ENCODE peak calls at places on chromosomes 3 and 15, in eight cellular contexts. D is ovary, Y is fibroblast of lung, V is tibial nerve, W is cardiac muscle cell, Z is mammary epithelial cell, Q is esophagus squamous epithelium, K is stomach. X is an unnamed sample. For H3K36me3 and H3K9me3, the result is how much of the 10 kb centered on the place peaks cover.

GRCh38 chr15:100204211-100204610 is 137.6 kb downstream of the ADAMTS17 start:
- DNase-seq in W (no peak), Y (no peak), D (no peak), Z (no peak), Q (no peak), V (no peak), K (no peak), X (no peak)

GRCh38 chr3:171175840-171176239 is 149.3 kb upstream of the SLC2A2 start:
- DNase-seq in Z (no peak), Y (no peak), W (no peak), D (no peak), K (no peak), Q (no peak), V (no peak), X (no peak)

GRCh38 chr3:134366221-134366927 is 7.9 kb downstream of the AMOTL2 start:
- DNase-seq in Y (no peak), K (peak), Q (no peak), Z (no peak), V (no peak), W (no peak), D (no peak), X (peak)

GRCh38 chr3:161551697-161552096 is 55.1 kb downstream of the OTOL1 start:
- DNase-seq in K (no peak), Z (no peak), V (no peak), Q (no peak), W (no peak), Y (no peak), D (no peak), X (no peak)

GRCh38 chr3:130537609-130538304 is 20.8 kb downstream of the COL6A6 start:
- DNase-seq in Q (no peak), V (no peak), Y (no peak), Z (no peak), K (no peak), W (no peak), D (no peak), X (no peak)

GRCh38 chr3:62737449-62737848 is 137.8 kb downstream of the CADPS start:
- DNase-seq in D (no peak), Z (no peak), Y (no peak), Q (no peak), V (no peak), W (no peak), K (no peak), X (no peak)

GRCh38 chr3:65963787-65964707 is 74.7 kb downstream of the MAGI1 start:
- DNase-seq in W (no peak), K (no peak), D (no peak), Y (peak), Q (no peak), Z (peak), V (no peak), X (peak)

GRCh38 chr3:108208831-108209230 is 13.4 kb downstream of the IFT57 start:
- DNase-seq in K (no peak), V (no peak), W (no peak), Q (no peak), Y (no peak), D (no peak), Z (peak), X (no peak)

GRCh38 chr15:73852507-73852906 is 20.9 kb upstream of the TBC1D21 start:
- DNase-seq in Y (no peak), D (no peak), Z (no peak), V (no peak), W (no peak), Q (no peak), K (no peak), X (no peak)

GRCh38 chr15:22979699-22980188 is 424 bp downstream of the CYFIP1 start:
- DNase-seq in K (no peak), Z (peak), Q (no peak), D (peak), W (peak), V (no peak), Y (peak), X (no peak)

GRCh38 chr3:160340351-160340750 is 58.7 kb downstream of the IFT80 start:
- DNase-seq in V (no peak), D (no peak), Q (no peak), W (no peak), K (no peak), Y (no peak), Z (no peak), X (no peak)

GRCh38 chr15:73054417-73054963 is 2.2 kb downstream of the NEO1 start:
- DNase-seq in Z (no peak), W (no peak), V (no peak), Q (no peak), K (no peak), Y (no peak), D (no peak), X (no peak)

GRCh38 chr15:70278644-70279043 is 180.9 kb upstream of the TLE3 start:
- DNase-seq in Y (no peak), Q (no peak), Z (no peak), D (no peak), V (no peak), K (no peak), W (no peak), X (no peak)

GRCh38 chr3:50542177-50543034 is 25.1 kb downstream of the C3orf18 start:
- DNase-seq in K (peak), W (peak), V (peak), Y (peak), D (peak), Q (no peak), Z (peak), X (peak)

GRCh38 chr3:99645277-99646106 is 7.1 kb downstream of the COL8A1 start:
- DNase-seq in Z (peak), Q (no peak), W (peak), D (no peak), K (no peak), Y (peak), V (no peak), X (no peak)

GRCh38 chr3:13419356-13420050 is 619 bp downstream of the NUP210 start:
- DNase-seq in D (peak), W (peak), Y (peak), Z (no peak), V (no peak), Q (no peak), K (peak), X (no peak)

GRCh38 chr3:39318311-39318710 is 11.2 kb upstream of the CCR8 start:
- DNase-seq in W (no peak), Y (no peak), V (no peak), Z (no peak), Q (no peak), K (no peak), D (no peak), X (no peak)

GRCh38 chr3:127959041-127959440 is 44.0 kb downstream of the KBTBD12 start:
- DNase-seq in V (no peak), Y (no peak), W (no peak), Q (no peak), D (no peak), K (no peak), Z (peak), X (no peak)

GRCh38 chr3:22414239-22414638 is 663.2 kb upstream of the ZNF385D start:
- DNase-seq in K (no peak), D (no peak), Z (no peak), W (no peak), V (no peak), Q (no peak), Y (no peak), X (no peak)

GRCh38 chr15:73284073-73284472 is 84.7 kb downstream of the HCN4 start:
- DNase-seq in K (no peak), Z (no peak), Y (peak), W (no peak), Q (no peak), D (no peak), V (no peak), X (no peak)

GRCh38 chr3:31725568-31725967 is 192.8 kb downstream of the STT3B start:
- DNase-seq in Z (no peak), Y (no peak), V (no peak), K (no peak), D (no peak), Q (no peak), W (no peak), X (no peak)

GRCh38 chr3:31724681-31725080 is 192.0 kb downstream of the STT3B start:
- DNase-seq in D (no peak), Q (no peak), W (no peak), V (no peak), K (no peak), Z (peak), Y (peak), X (no peak)

GRCh38 chr3:31724144-31724543 is 191.4 kb downstream of the STT3B start:
- DNase-seq in D (no peak), Q (no peak), Y (no peak), W (no peak), K (no peak), V (no peak), Z (no peak), X (no peak)

GRCh38 chr3:31729082-31729481 is 196.4 kb downstream of the STT3B start:
- DNase-seq in V (no peak), Q (no peak), D (no peak), Y (no peak), Z (peak), K (no peak), W (no peak), X (no peak)

DNA sequence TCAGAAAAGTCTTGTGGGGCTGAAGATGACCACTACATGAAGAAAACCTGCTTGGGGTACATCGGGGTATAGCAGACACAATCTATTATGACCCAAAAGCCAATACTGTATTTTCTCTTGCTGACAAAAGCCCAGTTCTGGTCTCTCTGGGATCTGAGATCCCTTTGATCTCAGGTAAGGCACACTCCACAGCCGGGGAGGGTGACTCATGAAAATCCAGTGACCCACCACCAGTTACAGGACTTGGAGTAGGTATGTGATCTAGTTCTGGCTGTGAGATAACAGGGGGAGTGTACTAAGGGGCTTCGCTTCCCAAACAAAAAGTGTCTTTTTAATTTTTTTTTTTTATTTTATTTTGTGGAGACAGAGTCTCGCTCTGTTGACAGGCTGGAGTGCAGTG is 193.3 kb downstream of the STT3B start:
- DNase-seq in V (no peak), K (no peak), W (no peak), Y (no peak), D (no peak), Q (no peak), Z (no peak), X (no peak)
- H3K36me3 ChIP-seq in V (under half), K (under half), W (under half), Y (under half), D (under half), Q (under half), Z (under half), X (under half)

GRCh38 chr15:81043568-81044301 is 43.0 kb downstream of the TLNRD1 start:
- DNase-seq in Q (no peak), Y (no peak), V (no peak), Z (no peak), K (no peak), D (no peak), W (no peak), X (no peak)
- H3K4me3 ChIP-seq in Q (no peak), Y (no peak), V (no peak), Z (no peak), K (no peak), D (no peak), W (no peak), X (no peak)

DNA sequence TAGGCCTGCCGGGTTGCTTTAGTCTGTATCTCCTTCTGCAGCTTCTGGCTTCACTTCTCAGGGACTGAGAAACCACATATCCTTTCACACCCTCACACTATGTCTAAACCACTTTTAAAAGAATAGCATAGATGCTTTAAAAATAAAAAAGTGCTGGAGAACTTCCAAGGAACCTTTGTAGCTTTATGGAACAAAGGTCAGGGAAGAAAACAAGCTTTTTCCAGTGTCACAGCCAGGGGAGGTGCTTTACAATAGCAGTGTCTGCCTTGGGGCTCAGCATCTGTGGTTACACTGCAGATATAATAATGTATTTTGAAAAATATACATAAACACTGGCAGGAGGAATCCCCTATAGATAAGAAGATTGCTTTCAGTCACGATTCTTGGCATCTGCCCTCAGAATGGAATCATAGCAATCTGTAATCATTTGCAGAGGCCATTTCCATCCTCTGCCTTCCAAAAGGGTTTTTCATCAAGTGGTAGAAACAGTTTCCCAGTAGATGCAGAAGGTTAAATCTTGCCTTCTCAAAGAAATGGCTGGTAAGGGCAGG is 362.4 kb upstream of the LRRC3B start:
- DNase-seq in Z (no peak), Q (no peak), Y (no peak), W (no peak), D (no peak), K (no peak), V (no peak), X (no peak)
- H3K9me3 ChIP-seq in Z (under half), Q (under half), Y (under half), W (under half), D (under half), K (under half), V (under half), X (under half)

DNA sequence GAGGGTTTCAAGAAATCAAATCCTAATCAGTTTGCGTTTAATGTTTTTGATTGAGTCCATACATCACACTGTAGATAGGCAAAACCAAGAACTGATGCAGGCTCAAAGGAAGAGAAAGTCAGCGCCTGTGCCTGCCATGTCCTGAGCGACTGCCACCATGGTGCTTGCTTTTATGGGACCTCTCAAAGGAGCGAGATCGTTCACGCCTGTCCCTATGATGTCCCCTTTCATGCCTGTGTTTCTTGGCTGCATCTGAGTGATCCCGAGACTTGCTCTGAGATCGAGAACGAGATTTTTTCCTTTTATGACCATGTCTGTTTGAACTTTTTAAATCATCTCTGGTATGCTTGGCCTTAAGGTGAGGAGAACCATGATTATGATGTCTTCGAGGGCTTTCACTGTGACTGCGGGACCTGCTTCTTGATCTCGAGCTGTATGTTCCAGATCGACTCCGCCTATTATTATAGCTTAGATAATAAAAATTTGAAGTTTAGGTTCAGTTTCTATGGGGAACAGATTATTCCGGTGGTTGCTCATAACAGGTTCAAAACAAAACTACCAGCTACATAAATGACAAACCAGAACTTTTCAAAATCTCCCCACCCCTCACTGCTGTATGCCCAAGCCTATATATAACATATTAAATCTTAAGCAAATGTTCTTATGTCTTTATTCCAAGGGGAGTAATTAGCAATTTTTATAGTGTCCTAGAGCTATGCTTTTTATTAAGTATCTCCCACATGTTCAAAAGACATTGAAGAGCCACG is 11.6 kb downstream of the CCNL1 start:
- DNase-seq in Q (no peak), D (no peak), Z (no peak), Y (no peak), K (no peak), W (no peak), V (no peak), X (no peak)
- H3K36me3 ChIP-seq in Q (half or more), D (under half), Z (half or more), Y (under half), K (half or more), W (half or more), V (under half), X (half or more)

X was measured in SJSA1.